ENCODE peak calls at places on chromosomes 1 and 21, in six cellular contexts. A is lung, O is brain microvascular endothelial cell, Y is heart left ventricle, B is LNCaP clone FGC, I is endothelial cell. W is an unnamed sample.

GRCh38 chr1:174953657-174954435 is 45.9 kb upstream of the CACYBP start:
- DNase-seq in Y (no peak), B (no peak), I (no peak), O (no peak), A (no peak), W (no peak)

GRCh38 chr1:227316941-227317540 is 1.3 kb downstream of the CDC42BPA start:
- DNase-seq in Y (no peak), A (no peak), O (peak), B (no peak), I (no peak), W (no peak)

GRCh38 chr1:216459651-216460200 is 36.5 kb upstream of the USH2A start:
- DNase-seq in I (no peak), A (no peak), Y (no peak), B (no peak), O (no peak), W (no peak)

GRCh38 chr1:82152356-82153281 is 351.9 kb downstream of the ADGRL2 start:
- DNase-seq in B (no peak), I (no peak), A (no peak), O (no peak), Y (no peak), W (no peak)

GRCh38 chr1:205053296-205053695 is 10.3 kb downstream of the CNTN2 start:
- DNase-seq in O (no peak), I (no peak), B (no peak), A (no peak), Y (no peak), W (no peak)

GRCh38 chr1:169899519-169900217 is 6.0 kb upstream of the SCYL3 start:
- DNase-seq in Y (no peak), O (no peak), B (no peak), A (no peak), I (no peak), W (no peak)

GRCh38 chr1:66676616-66677298 is 75.5 kb upstream of the DYNLT5 start:
- DNase-seq in I (no peak), A (no peak), B (no peak), Y (no peak), O (peak), W (no peak)

GRCh38 chr1:62435231-62436038 is 1.4 kb upstream of the USP1 start:
- DNase-seq in I (no peak), O (no peak), Y (no peak), A (no peak), B (no peak), W (no peak)

GRCh38 chr1:61348025-61348665 is 265.8 kb downstream of the NFIA start:
- DNase-seq in O (no peak), B (no peak), Y (no peak), I (no peak), A (no peak), W (no peak)

GRCh38 chr1:37478451-37478871 is 4.1 kb downstream of the ZC3H12A start:
- DNase-seq in Y (no peak), O (peak), A (no peak), I (no peak), B (no peak), W (peak)

GRCh38 chr1:41740630-41741239 is 178.0 kb downstream of the HIVEP3 start:
- DNase-seq in A (no peak), Y (no peak), B (no peak), I (no peak), O (no peak), W (no peak)

GRCh38 chr1:30586671-30587070 is 136.7 kb downstream of the MATN1 start:
- DNase-seq in O (no peak), A (peak), I (no peak), B (no peak), Y (no peak), W (no peak)

GRCh38 chr1:205128050-205128449 is 6.3 kb upstream of the RBBP5 start:
- DNase-seq in I (no peak), B (no peak), A (no peak), O (no peak), Y (no peak), W (no peak)

GRCh38 chr1:55140137-55140536 is 75.0 kb downstream of the USP24 start:
- DNase-seq in I (no peak), A (no peak), Y (no peak), B (no peak), O (no peak), W (no peak)

GRCh38 chr21:28867401-28867800 is 125.3 kb downstream of the LTN1 start:
- DNase-seq in A (no peak), B (no peak), Y (no peak), O (no peak), I (no peak), W (no peak)

GRCh38 chr1:72170246-72170645 is 112.1 kb downstream of the NEGR1 start:
- DNase-seq in A (no peak), B (no peak), O (no peak), I (no peak), Y (no peak), W (no peak)

GRCh38 chr1:204545202-204545601 is 29.0 kb downstream of the MDM4 start:
- DNase-seq in I (no peak), B (no peak), A (no peak), O (no peak), Y (no peak), W (no peak)

GRCh38 chr1:27345272-27345671 is 3.5 kb downstream of the SYTL1 start:
- DNase-seq in O (no peak), B (no peak), I (no peak), Y (no peak), A (no peak), W (no peak)

GRCh38 chr21:17660449-17660848 is 47.7 kb upstream of the BTG3 start:
- DNase-seq in Y (no peak), A (no peak), B (no peak), O (no peak), I (no peak), W (no peak)

GRCh38 chr1:24418898-24419628 is 3.5 kb downstream of the NIPAL3 start:
- DNase-seq in B (peak), A (peak), Y (peak), O (no peak), I (no peak), W (no peak)

GRCh38 chr21:42063206-42063577 is 7.9 kb upstream of the UMODL1 start:
- DNase-seq in A (peak), I (no peak), B (no peak), O (no peak), Y (no peak), W (no peak)

GRCh38 chr1:11023201-11023600 is 10.7 kb downstream of the TARDBP start:
- DNase-seq in A (no peak), I (no peak), B (no peak), Y (no peak), O (no peak), W (no peak)

GRCh38 chr1:11334821-11335220 is 61.8 kb downstream of the UBIAD1 start:
- DNase-seq in O (no peak), B (no peak), A (no peak), Y (no peak), I (no peak), W (no peak)

GRCh38 chr21:37658121-37658993 is 257.9 kb downstream of the KCNJ6 start:
- DNase-seq in Y (no peak), I (no peak), O (no peak), B (no peak), A (no peak), W (no peak)

GRCh38 chr1:95080446-95080845 is 7.7 kb upstream of the ALG14 start:
- DNase-seq in B (no peak), O (no peak), I (no peak), Y (no peak), A (no peak), W (no peak)

GRCh38 chr1:87061742-87062156 is 147.3 kb downstream of the HS2ST1 start:
- DNase-seq in A (no peak), Y (no peak), B (no peak), O (no peak), I (no peak), W (no peak)

GRCh38 chr1:197146108-197147095 is at the start of gene ASPM:
- DNase-seq in B (peak), Y (peak), I (peak), O (peak), A (peak), W (peak)

GRCh38 chr1:227891955-227892871 is 55.5 kb downstream of the WNT9A start:
- DNase-seq in Y (peak), A (no peak), O (no peak), I (peak), B (no peak), W (no peak)

GRCh38 chr1:19622204-19622603 is 21.9 kb upstream of the NBL1 start:
- DNase-seq in A (no peak), I (no peak), O (peak), Y (no peak), B (no peak), W (no peak)

GRCh38 chr1:197917813-197918646 is 858 bp downstream of the LHX9 start:
- DNase-seq in A (no peak), O (no peak), B (no peak), I (no peak), Y (no peak), W (no peak)

GRCh38 chr1:202501281-202501680 is 152.8 kb downstream of the PPP1R12B start:
- DNase-seq in O (peak), Y (no peak), I (no peak), B (no peak), A (no peak), W (no peak)

GRCh38 chr1:234606731-234607090 is 3.3 kb downstream of the IRF2BP2 start:
- DNase-seq in A (no peak), I (no peak), O (no peak), B (no peak), Y (no peak), W (no peak)

GRCh38 chr1:234605983-234606730 is 3.8 kb downstream of the IRF2BP2 start:
- DNase-seq in B (no peak), I (no peak), Y (no peak), A (no peak), O (no peak), W (no peak)

GRCh38 chr1:234608026-234608719 is 1.8 kb downstream of the IRF2BP2 start:
- DNase-seq in A (peak), O (peak), Y (peak), B (peak), I (peak), W (peak)

GRCh38 chr1:234608720-234609527 is 1.1 kb downstream of the IRF2BP2 start:
- DNase-seq in Y (peak), A (no peak), O (peak), I (peak), B (no peak), W (peak)

GRCh38 chr1:234607091-234608025 is 2.6 kb downstream of the IRF2BP2 start:
- DNase-seq in O (no peak), A (no peak), Y (peak), I (peak), B (no peak), W (peak)
- TF ChIP-seq CTCF in O (peak), A (no peak), Y (no peak), I (no peak), B (peak), W (peak)

GRCh38 chr1:44015206-44015605 is 16.1 kb downstream of the SLC6A9 start:
- DNase-seq in O (no peak), I (no peak), B (no peak), A (no peak), Y (no peak), W (no peak)
- TF ChIP-seq CTCF in O (no peak), I (no peak), B (no peak), A (no peak), Y (no peak), W (no peak)

GRCh38 chr1:155966135-155966534 is 12.2 kb downstream of the ARHGEF2 start:
- DNase-seq in Y (no peak), B (no peak), A (no peak), I (no peak), O (no peak), W (no peak)
- TF ChIP-seq CTCF in Y (peak), B (no peak), A (no peak), I (no peak), O (peak), W (no peak)

GRCh38 chr1:161749509-161750407 is at the start of gene DUSP12:
- DNase-seq in A (peak), I (peak), Y (peak), B (peak), O (peak), W (peak)
- TF ChIP-seq CTCF in A (no peak), I (no peak), Y (peak), B (peak), O (peak), W (no peak)

DNA sequence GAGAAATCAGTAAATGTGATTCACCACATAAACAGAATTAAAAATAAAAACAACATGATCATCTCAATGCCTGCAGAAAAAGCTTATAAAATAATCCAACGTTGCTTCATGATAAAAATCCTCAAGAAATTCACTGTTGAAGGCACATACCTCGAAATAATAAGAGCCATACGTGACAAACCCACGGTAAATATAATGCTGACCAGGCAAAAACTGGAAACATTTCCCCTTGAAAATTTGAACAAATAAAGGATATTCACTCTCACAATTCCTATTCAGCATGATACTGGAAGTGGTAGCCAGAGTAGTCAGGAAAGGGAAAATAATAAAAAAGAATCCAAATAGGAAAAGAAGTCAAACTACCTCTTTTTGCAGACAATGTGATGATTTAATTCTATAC is 148.8 kb downstream of the BRINP3 start:
- DNase-seq in O (no peak), B (no peak), Y (no peak), I (no peak), A (no peak), W (no peak)
- TF ChIP-seq CTCF in O (no peak), B (no peak), Y (no peak), I (no peak), A (no peak), W (no peak)

DNA sequence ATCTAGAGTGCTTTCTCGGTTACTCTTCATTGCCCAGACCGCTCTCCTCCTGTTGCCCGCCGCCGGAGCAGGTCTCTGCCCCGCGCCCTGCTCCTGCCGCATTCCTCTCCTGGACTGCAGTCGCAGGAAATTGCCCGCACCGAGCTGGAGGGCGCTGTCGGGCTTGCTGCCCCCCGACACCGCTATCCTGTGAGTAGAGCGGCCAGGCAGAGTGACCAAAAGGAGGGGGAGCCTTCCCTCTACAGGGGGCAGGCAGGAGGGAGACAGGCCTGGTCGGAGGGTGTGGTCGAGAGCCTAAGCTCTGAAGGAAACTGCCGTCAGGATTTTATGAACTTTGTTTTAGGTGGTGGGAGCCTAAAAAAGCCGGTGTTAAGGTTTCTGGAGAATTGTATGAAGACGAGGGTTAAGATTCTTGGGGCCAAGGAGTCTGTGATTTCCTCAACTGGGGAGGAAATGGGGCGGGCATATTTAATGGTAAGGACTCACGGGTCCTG is 506 bp downstream of the LRIG2 start:
- DNase-seq in I (peak), Y (peak), O (peak), B (no peak), A (peak), W (no peak)
- TF ChIP-seq CTCF in I (no peak), Y (peak), O (peak), B (peak), A (peak), W (no peak)

DNA sequence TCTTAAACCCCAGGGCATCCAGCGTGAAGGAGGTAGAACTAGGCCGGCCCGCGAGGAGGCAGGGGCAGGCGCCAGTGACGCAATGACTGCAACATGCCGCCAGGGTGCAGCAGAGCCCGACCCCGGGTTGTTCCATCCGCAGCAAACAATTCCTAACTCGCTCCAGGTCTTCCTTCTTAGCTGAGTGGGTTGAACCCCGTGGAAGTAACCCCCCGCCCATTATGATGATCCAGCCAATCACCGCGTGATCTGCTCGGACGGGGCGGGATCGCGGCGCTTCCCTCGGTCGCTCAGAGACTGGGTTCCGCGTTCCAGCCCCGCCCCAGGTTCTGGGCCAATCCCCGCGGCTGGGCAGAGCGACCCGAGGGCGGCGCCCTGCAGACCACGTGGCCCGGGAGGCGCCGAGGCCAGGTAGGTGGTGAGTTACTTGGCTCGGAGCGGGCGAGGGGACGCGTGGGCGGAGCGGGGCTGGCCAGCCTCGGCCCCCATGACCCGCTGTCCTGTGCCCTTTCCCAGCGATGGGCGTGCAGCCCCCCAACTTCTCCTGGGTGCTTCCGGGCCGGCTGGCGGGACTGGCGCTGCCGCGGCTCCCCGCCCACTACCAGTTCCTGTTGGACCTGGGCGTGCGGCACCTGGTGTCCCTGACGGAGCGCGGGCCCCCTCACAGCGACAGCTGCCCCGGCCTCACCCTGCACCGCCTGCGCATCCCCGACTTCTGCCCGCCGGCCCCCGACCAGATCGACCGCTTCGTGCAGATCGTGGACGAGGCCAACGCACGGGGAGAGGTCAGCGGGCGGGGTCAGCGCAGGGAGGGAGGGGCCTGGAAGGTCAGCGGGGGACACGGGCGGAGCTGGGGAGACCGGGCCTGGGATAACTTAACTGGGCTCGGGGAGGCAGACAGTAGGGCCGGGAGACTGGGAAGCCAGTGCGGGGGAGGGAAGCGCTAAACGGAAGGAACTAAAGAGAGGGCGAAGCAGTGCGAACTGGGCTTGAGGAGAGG is at the start of gene DUSP23:
- DNase-seq in B (peak), Y (peak), I (peak), O (peak), A (peak), W (peak)
- TF ChIP-seq CTCF in B (peak), Y (peak), I (peak), O (peak), A (peak), W (peak)

GRCh38 chr1:213371769-213372619 is 321.0 kb downstream of the RPS6KC1 start:
- DNase-seq in B (no peak), O (no peak), A (no peak), I (no peak), Y (no peak), W (no peak)

GRCh38 chr1:213376862-213377372 is 325.9 kb downstream of the RPS6KC1 start:
- DNase-seq in B (no peak), O (no peak), A (no peak), I (no peak), Y (no peak), W (no peak)

GRCh38 chr1:213375002-213375401 is 324.0 kb downstream of the RPS6KC1 start:
- DNase-seq in B (no peak), Y (no peak), O (no peak), A (no peak), I (no peak), W (no peak)

GRCh38 chr1:213370523-213370922 is 319.5 kb downstream of the RPS6KC1 start:
- DNase-seq in I (no peak), Y (no peak), B (no peak), O (no peak), A (no peak), W (no peak)

DNA sequence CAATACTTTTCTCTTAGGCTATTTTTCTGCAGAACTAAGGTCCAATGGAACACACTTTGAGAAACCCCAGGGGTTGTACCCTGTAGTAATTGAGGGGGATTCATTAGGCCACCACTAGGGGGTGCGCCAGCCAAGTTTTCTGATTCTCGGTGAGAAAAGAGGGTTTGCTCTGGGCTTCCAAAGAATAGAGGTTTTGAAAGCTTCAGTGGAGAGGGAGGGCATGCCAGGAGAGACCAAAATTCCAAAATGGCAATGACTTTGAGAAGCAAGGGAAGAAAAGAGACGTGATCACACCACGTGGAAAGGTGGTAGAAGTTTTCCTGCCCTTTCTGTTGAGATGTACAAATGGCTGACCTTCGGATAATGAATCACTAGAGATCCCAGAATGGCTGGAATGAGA is 323.3 kb downstream of the RPS6KC1 start:
- DNase-seq in I (peak), Y (peak), B (no peak), O (peak), A (peak), W (peak)
- TF ChIP-seq CTCF in I (peak), Y (peak), B (peak), O (peak), A (no peak), W (peak)